ENCODE peak calls at places on chromosomes 5 and 9, in eight cellular contexts. O is H9, W is AG10803, E is fibroblast of the aortic adventitia, M is cardiac fibroblast, D is foreskin keratinocyte, H is fibroblast of pulmonary artery, N is prostate gland. F is an unnamed sample.

GRCh38 chr9:94767331-94768099 is 41.0 kb downstream of the AOPEP start:
- DNase-seq in H (peak), N (no peak), D (peak), M (no peak), E (peak), W (peak), O (no peak), F (no peak)

GRCh38 chr9:130779153-130779855 is 55.8 kb upstream of the ABL1 start:
- DNase-seq in W (peak), D (no peak), H (no peak), M (peak), E (peak), O (no peak), N (no peak), F (no peak)

GRCh38 chr9:131361202-131361833 is 32.6 kb upstream of the PRRC2B start:
- DNase-seq in W (peak), N (peak), H (no peak), M (no peak), O (no peak), D (peak), E (peak), F (no peak)

GRCh38 chr5:91281409-91281808 is 101.7 kb downstream of the ARRDC3 start:
- DNase-seq in N (no peak), O (no peak), M (peak), E (peak), W (peak), D (peak), H (peak), F (no peak)

GRCh38 chr5:132253452-132254320 is 3.8 kb upstream of the PDLIM4 start:
- DNase-seq in W (no peak), D (no peak), O (peak), N (no peak), M (no peak), E (no peak), H (no peak), F (peak)

GRCh38 chr9:91116226-91116625 is 245.5 kb downstream of the AUH start:
- DNase-seq in N (no peak), E (peak), H (no peak), W (peak), O (no peak), M (peak), D (no peak), F (no peak)

GRCh38 chr5:68484307-68485068 is 268.9 kb downstream of the PIK3R1 start:
- DNase-seq in M (peak), D (no peak), E (peak), W (peak), N (no peak), O (no peak), H (peak), F (no peak)

GRCh38 chr9:110777843-110778215 is 109.2 kb downstream of the MUSK start:
- DNase-seq in O (no peak), W (no peak), D (no peak), H (no peak), E (no peak), N (no peak), M (no peak), F (no peak)

GRCh38 chr5:95779611-95780010 is 42.9 kb downstream of the GLRX start:
- DNase-seq in D (no peak), H (peak), E (peak), N (no peak), W (peak), O (no peak), M (peak), F (peak)

GRCh38 chr5:151808451-151809169 is 36.9 kb downstream of the G3BP1 start:
- DNase-seq in H (peak), D (no peak), E (peak), N (no peak), M (peak), O (no peak), W (peak), F (no peak)

GRCh38 chr5:132876020-132876759 is 2.7 kb downstream of the LEAP2 start:
- DNase-seq in D (no peak), E (peak), W (peak), N (no peak), M (no peak), H (no peak), O (no peak), F (no peak)

GRCh38 chr9:107348836-107349235 is 65.8 kb downstream of the RAD23B start:
- DNase-seq in W (no peak), H (no peak), D (no peak), E (no peak), N (no peak), M (no peak), O (peak), F (no peak)

GRCh38 chr5:55042886-55043285 is 18.8 kb downstream of the GZMK start:
- DNase-seq in H (no peak), W (no peak), M (no peak), O (no peak), N (no peak), D (no peak), E (peak), F (no peak)

GRCh38 chr9:87682085-87682484 is 43.8 kb upstream of the CTSL start:
- DNase-seq in E (peak), D (no peak), O (no peak), M (no peak), W (no peak), H (no peak), N (no peak), F (no peak)

DNA sequence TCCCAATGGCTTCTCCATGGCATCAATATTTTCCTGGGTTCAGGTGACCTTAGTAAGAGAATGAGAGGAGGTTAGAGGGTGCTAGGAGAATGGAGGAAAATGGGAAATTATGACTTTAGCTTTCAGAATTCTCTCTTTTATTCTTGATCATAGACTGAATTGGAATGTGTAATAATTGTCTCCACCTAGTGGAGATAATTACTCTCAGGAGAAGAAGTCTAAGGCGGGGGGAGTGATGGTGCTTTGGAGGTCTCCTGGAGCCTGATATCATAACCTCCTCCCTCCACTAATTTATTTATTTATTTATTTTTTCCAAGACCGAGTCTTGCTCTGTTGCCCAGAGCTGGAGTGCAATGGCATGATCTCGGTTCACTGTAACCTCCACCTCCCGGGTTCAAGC is 221.3 kb downstream of the GRIA1 start:
- DNase-seq in O (no peak), H (peak), W (no peak), E (peak), M (peak), N (no peak), D (no peak), F (no peak)
- TF ChIP-seq CTCF in O (peak), H (peak), W (no peak), E (peak), M (peak), N (no peak), D (peak), F (no peak)

DNA sequence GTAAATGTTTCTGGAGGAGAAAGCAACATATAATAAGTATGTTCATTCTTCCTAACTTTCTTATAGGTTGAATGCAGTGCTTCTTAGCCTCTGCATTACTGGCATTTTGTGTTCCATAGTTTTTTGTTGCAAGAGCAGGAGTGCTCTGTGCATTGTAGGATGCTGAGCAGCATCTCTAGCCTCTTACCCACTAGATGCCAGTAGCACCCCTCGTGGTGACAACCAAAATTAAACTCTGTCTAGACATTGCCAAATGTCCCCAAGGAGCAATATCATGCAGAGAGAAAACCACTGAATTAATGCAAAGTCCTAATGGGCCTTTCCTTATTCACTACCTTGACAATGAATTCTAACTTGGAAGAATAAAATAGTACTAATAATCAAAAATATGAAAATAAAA is 147.0 kb downstream of the GLIS3 start:
- DNase-seq in H (no peak), M (no peak), W (no peak), E (no peak), N (no peak), D (no peak), O (no peak), F (no peak)
- TF ChIP-seq CTCF in H (no peak), M (no peak), W (no peak), E (no peak), N (no peak), D (no peak), O (no peak), F (no peak)

GRCh38 chr5:72767289-72768010 is 49.0 kb upstream of the TNPO1 start:
- DNase-seq in O (peak), N (peak), D (no peak), H (no peak), W (no peak), E (no peak), M (peak), F (no peak)
- TF ChIP-seq CTCF in O (peak), N (no peak), D (no peak), H (no peak), W (no peak), E (no peak), M (peak), F (no peak)

DNA sequence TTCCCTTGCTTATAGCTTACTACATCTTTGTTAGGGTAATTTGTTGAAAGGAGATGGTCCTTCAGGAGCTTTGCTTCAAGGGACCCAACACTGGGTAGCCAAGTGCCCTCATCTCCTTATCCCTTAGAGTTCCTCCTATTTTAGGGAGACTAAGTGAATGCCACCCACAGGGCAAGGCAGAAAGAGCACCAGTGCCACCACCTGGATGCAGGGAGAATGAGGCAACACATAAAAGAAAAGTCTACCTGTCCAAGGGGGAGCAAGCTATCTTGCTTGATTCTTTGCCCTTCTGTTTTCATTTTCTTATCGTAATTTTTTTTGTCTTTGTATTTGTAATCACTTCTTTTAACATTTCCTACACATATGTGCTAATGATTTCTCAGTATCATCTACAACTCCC is 205.5 kb downstream of the NPR3 start:
- DNase-seq in H (peak), O (peak), E (peak), D (peak), W (peak), N (peak), M (peak), F (no peak)
- TF ChIP-seq CTCF in H (peak), O (peak), E (peak), D (peak), W (peak), N (peak), M (peak), F (no peak)

DNA sequence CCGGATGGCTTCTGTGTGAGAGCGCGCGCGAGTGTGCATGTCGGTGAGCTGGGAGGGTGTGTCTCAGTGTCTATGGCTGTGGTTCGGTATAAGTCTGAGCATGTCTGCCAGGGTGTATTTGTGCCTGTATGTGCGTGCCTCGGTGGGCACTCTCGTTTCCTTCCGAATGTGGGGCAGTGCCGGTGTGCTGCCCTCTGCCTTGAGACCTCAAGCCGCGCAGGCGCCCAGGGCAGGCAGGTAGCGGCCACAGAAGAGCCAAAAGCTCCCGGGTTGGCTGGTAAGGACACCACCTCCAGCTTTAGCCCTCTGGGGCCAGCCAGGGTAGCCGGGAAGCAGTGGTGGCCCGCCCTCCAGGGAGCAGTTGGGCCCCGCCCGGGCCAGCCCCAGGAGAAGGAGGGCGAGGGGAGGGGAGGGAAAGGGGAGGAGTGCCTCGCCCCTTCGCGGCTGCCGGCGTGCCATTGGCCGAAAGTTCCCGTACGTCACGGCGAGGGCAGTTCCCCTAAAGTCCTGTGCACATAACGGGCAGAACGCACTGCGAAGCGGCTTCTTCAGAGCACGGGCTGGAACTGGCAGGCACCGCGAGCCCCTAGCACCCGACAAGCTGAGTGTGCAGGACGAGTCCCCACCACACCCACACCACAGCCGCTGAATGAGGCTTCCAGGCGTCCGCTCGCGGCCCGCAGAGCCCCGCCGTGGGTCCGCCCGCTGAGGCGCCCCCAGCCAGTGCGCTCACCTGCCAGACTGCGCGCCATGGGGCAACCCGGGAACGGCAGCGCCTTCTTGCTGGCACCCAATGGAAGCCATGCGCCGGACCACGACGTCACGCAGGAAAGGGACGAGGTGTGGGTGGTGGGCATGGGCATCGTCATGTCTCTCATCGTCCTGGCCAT is at the start of gene ADRB2:
- DNase-seq in M (peak), E (peak), O (peak), D (peak), H (peak), N (peak), W (peak), F (peak)
- TF ChIP-seq CTCF in M (no peak), E (no peak), O (no peak), D (peak), H (no peak), N (peak), W (no peak), F (no peak)

GRCh38 chr5:11046160-11046559 is 285.1 kb upstream of the DAP start:
- DNase-seq in W (peak), O (peak), N (no peak), H (no peak), E (peak), M (no peak), D (no peak), F (no peak)
- TF ChIP-seq CTCF in W (peak), O (peak), N (no peak), H (no peak), E (no peak), M (peak), D (no peak), F (no peak)

GRCh38 chr9:133563286-133564213 is 29.0 kb downstream of the ADAMTSL2 start:
- DNase-seq in E (peak), O (no peak), W (peak), N (peak), D (no peak), H (peak), M (peak), F (no peak)
- TF ChIP-seq CTCF in E (no peak), O (no peak), W (no peak), N (no peak), D (no peak), H (no peak), M (no peak), F (no peak)

DNA sequence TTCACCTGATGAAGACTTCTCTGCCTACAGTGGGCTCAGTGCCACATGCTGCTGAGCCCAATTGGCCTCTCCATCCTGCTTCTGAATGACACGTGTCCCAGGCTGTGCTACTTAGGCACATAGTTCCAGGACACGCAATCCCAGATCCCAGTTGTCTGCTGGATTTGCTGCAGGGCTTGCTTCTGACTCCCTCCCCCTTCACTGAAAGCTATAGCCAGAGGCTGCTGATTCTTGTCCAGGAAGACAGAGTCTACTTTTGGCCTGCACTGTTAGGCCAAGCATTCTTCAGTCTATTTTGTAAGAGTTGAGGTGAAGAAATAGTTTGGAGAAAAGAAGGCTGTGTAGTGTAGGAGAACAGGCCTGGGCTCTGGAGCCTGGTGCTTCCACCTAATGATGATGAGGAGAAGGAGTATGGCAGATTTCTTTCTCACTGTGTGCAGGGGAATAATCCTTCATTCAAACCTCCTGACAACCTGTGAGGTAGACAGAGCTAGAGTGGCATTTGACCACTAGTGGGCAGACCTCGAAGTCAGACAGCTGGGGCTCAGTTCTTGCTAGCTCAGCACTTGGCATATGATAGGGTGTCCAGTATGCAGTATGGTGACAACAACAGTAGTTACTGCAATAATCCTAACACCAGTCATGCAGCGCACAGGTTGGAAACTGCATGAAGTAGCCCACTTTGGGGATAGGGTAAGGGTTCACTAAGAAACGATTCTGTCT is 19.5 kb upstream of the ASPN start:
- DNase-seq in D (peak), H (peak), E (peak), W (peak), N (no peak), M (peak), O (no peak), F (no peak)
- TF ChIP-seq CTCF in D (peak), H (peak), E (peak), W (peak), N (no peak), M (peak), O (peak), F (no peak)

F was measured in CD14-positive monocyte.